ENCODE peak calls at places on chromosomes 16 and 17, in seven cellular contexts. One of them, this sample, is unnamed.

GRCh38 chr17:78933959-78934568 is 8.9 kb upstream of the TIMP2 start:
- DNase-seq in mesendoderm: peak
- DNase-seq in neuronal stem cell: peak
- DNase-seq in IMR-90: peak
- DNase-seq in H1: peak
- DNase-seq in H9: peak
- DNase-seq in trophoblast cell: peak
- DNase-seq in this sample: peak

GRCh38 chr17:76309461-76309860 is 1.4 kb upstream of the QRICH2 start:
- DNase-seq in mesendoderm: no peak
- DNase-seq in neuronal stem cell: no peak
- DNase-seq in IMR-90: no peak
- DNase-seq in H1: no peak
- DNase-seq in H9: no peak
- DNase-seq in trophoblast cell: no peak
- DNase-seq in this sample: no peak

GRCh38 chr17:12719948-12720347 is 54.3 kb downstream of the MYOCD start:
- DNase-seq in mesendoderm: no peak
- DNase-seq in neuronal stem cell: no peak
- DNase-seq in IMR-90: no peak
- DNase-seq in H1: no peak
- DNase-seq in H9: peak
- DNase-seq in trophoblast cell: no peak
- DNase-seq in this sample: no peak

GRCh38 chr16:78478267-78478821 is 378.9 kb downstream of the WWOX start:
- DNase-seq in mesendoderm: peak
- DNase-seq in neuronal stem cell: no peak
- DNase-seq in IMR-90: no peak
- DNase-seq in H1: peak
- DNase-seq in H9: peak
- DNase-seq in trophoblast cell: no peak
- DNase-seq in this sample: peak

GRCh38 chr16:67917852-67918236 is 13.8 kb downstream of the CTRL start:
- DNase-seq in mesendoderm: peak
- DNase-seq in neuronal stem cell: no peak
- DNase-seq in IMR-90: peak
- DNase-seq in H1: no peak
- DNase-seq in H9: no peak
- DNase-seq in trophoblast cell: peak
- DNase-seq in this sample: peak

GRCh38 chr16:10776280-10776679 is 32.6 kb downstream of the NUBP1 start:
- DNase-seq in mesendoderm: no peak
- DNase-seq in neuronal stem cell: no peak
- DNase-seq in IMR-90: no peak
- DNase-seq in H1: no peak
- DNase-seq in H9: no peak
- DNase-seq in trophoblast cell: no peak
- DNase-seq in this sample: no peak

GRCh38 chr16:3578610-3579551 is 1.7 kb upstream of the NLRC3 start:
- DNase-seq in mesendoderm: peak
- DNase-seq in neuronal stem cell: peak
- DNase-seq in IMR-90: no peak
- DNase-seq in H1: peak
- DNase-seq in H9: no peak
- DNase-seq in trophoblast cell: no peak
- DNase-seq in this sample: no peak

GRCh38 chr17:7956208-7956965 is 24.4 kb downstream of the CNTROB start:
- DNase-seq in mesendoderm: peak
- DNase-seq in neuronal stem cell: no peak
- DNase-seq in IMR-90: peak
- DNase-seq in H1: no peak
- DNase-seq in H9: no peak
- DNase-seq in trophoblast cell: no peak
- DNase-seq in this sample: peak

GRCh38 chr17:74241434-74241833 is 28.1 kb downstream of the TTYH2 start:
- DNase-seq in mesendoderm: no peak
- DNase-seq in neuronal stem cell: no peak
- DNase-seq in IMR-90: no peak
- DNase-seq in H1: no peak
- DNase-seq in H9: no peak
- DNase-seq in trophoblast cell: no peak
- DNase-seq in this sample: no peak

GRCh38 chr17:77887110-77887463 is 71.4 kb upstream of the TNRC6C start:
- DNase-seq in mesendoderm: no peak
- DNase-seq in neuronal stem cell: no peak
- DNase-seq in IMR-90: no peak
- DNase-seq in H1: no peak
- DNase-seq in H9: no peak
- DNase-seq in trophoblast cell: no peak
- DNase-seq in this sample: no peak
- H3K9ac ChIP-seq in mesendoderm: no peak
- H3K9ac ChIP-seq in neuronal stem cell: no peak
- H3K9ac ChIP-seq in IMR-90: no peak
- H3K9ac ChIP-seq in H1: no peak
- H3K9ac ChIP-seq in H9: no peak
- H3K9ac ChIP-seq in trophoblast cell: no peak
- H3K9ac ChIP-seq in this sample: peak

GRCh38 chr16:85864965-85865364 is 34.0 kb upstream of the IRF8 start:
- DNase-seq in mesendoderm: no peak
- DNase-seq in neuronal stem cell: no peak
- DNase-seq in IMR-90: no peak
- DNase-seq in H1: no peak
- DNase-seq in H9: no peak
- DNase-seq in trophoblast cell: no peak
- DNase-seq in this sample: no peak

GRCh38 chr16:85861095-85861825 is 37.7 kb upstream of the IRF8 start:
- DNase-seq in mesendoderm: no peak
- DNase-seq in neuronal stem cell: no peak
- DNase-seq in IMR-90: no peak
- DNase-seq in H1: no peak
- DNase-seq in H9: no peak
- DNase-seq in trophoblast cell: peak
- DNase-seq in this sample: no peak

GRCh38 chr16:85862476-85863383 is 36.2 kb upstream of the IRF8 start:
- DNase-seq in mesendoderm: no peak
- DNase-seq in neuronal stem cell: no peak
- DNase-seq in IMR-90: no peak
- DNase-seq in H1: no peak
- DNase-seq in H9: no peak
- DNase-seq in trophoblast cell: no peak
- DNase-seq in this sample: no peak

GRCh38 chr16:85860413-85861094 is 38.4 kb upstream of the IRF8 start:
- DNase-seq in mesendoderm: no peak
- DNase-seq in neuronal stem cell: no peak
- DNase-seq in IMR-90: no peak
- DNase-seq in H1: no peak
- DNase-seq in H9: no peak
- DNase-seq in trophoblast cell: no peak
- DNase-seq in this sample: no peak

GRCh38 chr16:85863384-85863774 is 35.6 kb upstream of the IRF8 start:
- DNase-seq in mesendoderm: no peak
- DNase-seq in neuronal stem cell: no peak
- DNase-seq in IMR-90: no peak
- DNase-seq in H1: no peak
- DNase-seq in H9: no peak
- DNase-seq in trophoblast cell: peak
- DNase-seq in this sample: no peak
- H4K8ac ChIP-seq in mesendoderm: no peak
- H4K8ac ChIP-seq in neuronal stem cell: no peak
- H4K8ac ChIP-seq in IMR-90: no peak
- H4K8ac ChIP-seq in H1: no peak
- H4K8ac ChIP-seq in H9: no peak
- H4K8ac ChIP-seq in trophoblast cell: no peak
- H4K8ac ChIP-seq in this sample: no peak

GRCh38 chr16:54952195-54952594 is 21.5 kb downstream of the IRX5 start:
- DNase-seq in mesendoderm: no peak
- DNase-seq in neuronal stem cell: no peak
- DNase-seq in IMR-90: no peak
- DNase-seq in H1: no peak
- DNase-seq in H9: no peak
- DNase-seq in trophoblast cell: no peak
- DNase-seq in this sample: no peak
- H3K23ac ChIP-seq in mesendoderm: no peak
- H3K23ac ChIP-seq in neuronal stem cell: no peak
- H3K23ac ChIP-seq in IMR-90: no peak
- H3K23ac ChIP-seq in H1: no peak
- H3K23ac ChIP-seq in H9: no peak
- H3K23ac ChIP-seq in trophoblast cell: no peak
- H3K23ac ChIP-seq in this sample: no peak

DNA sequence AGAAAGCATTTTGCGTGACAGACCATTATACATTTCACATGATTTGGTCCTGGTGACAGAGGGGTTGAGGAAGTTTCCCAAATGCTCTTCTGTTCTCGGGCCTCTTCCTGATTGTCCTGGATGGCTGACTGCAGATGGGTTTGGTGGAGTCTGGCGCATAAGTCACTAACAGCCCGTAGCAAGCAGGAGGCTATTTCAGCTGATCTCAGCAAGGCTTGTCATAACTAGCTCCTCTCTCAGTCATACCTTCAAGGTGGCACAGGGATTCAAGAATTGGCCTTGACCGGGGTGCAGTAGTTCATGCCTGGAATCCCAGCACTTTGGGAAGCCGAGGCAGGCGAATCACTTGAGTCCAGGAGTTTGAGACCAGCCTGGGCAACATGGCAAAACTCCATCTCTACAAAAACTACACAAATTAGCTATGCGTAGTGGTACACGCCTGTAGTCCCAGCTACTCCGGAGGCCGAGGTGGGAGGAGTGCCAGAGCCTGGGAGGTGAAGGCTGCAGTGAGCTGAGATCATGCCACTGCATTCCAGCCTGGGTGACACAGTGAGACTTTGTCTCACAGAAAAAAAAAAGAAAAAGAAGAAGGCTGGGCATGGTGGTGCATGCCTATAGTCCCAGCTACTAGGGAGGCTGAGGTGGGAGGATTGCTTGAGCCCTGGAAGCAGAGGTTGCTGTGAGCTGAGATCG is 68.9 kb upstream of the HAS3 start:
- DNase-seq in mesendoderm: no peak
- DNase-seq in neuronal stem cell: no peak
- DNase-seq in IMR-90: no peak
- DNase-seq in H1: no peak
- DNase-seq in H9: no peak
- DNase-seq in trophoblast cell: no peak
- DNase-seq in this sample: no peak
- H3K9ac ChIP-seq in mesendoderm: no peak
- H3K9ac ChIP-seq in neuronal stem cell: no peak
- H3K9ac ChIP-seq in IMR-90: no peak
- H3K9ac ChIP-seq in H1: no peak
- H3K9ac ChIP-seq in H9: no peak
- H3K9ac ChIP-seq in trophoblast cell: no peak
- H3K9ac ChIP-seq in this sample: no peak

DNA sequence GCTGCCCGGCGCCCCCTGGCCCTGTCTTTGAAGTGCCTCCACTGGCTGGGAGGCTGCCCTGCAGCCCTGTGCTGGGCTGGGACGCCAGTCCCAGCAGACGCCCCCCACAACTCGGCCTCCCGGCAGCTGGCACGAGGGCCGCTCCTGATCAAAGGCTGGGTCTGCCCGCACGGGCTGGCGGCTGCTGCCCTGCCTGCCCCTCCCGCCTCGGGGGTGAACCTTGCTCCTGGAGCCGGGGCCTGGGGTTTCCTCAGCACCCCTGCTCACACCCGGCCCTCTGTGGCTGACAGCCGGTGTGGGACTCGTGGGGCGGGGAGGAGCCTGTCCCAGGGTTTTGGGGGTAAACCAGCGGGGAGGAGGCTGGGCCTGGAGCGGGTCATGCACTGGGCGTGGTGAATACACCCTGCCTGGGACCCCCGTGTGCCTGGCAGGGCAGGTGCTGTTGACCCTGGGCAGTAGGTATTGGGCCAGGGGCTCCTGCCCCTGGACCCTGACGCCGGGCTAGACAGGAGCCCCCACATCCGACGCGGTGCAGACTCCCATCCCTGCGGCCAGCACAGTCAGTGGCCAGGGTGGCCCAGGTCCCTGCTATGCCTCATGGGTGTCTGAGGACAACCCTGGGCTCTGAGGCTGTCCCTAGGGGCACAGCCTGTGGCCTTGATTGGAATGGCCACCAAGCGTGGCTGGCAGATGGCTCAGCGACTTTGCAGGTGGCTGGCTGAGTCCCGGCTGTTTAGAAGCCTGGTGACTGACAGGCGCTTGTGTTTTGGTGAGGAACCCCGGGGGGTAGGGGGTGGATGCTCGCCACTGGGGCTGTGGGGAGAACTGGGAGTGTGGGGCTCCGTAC is 21.7 kb downstream of the CENPX start:
- DNase-seq in mesendoderm: no peak
- DNase-seq in neuronal stem cell: no peak
- DNase-seq in IMR-90: no peak
- DNase-seq in H1: peak
- DNase-seq in H9: no peak
- DNase-seq in trophoblast cell: peak
- DNase-seq in this sample: no peak
- H4K8ac ChIP-seq in mesendoderm: no peak
- H4K8ac ChIP-seq in neuronal stem cell: no peak
- H4K8ac ChIP-seq in IMR-90: no peak
- H4K8ac ChIP-seq in H1: no peak
- H4K8ac ChIP-seq in H9: no peak
- H4K8ac ChIP-seq in trophoblast cell: no peak
- H4K8ac ChIP-seq in this sample: no peak

GRCh38 chr16:23484501-23485256 is 25.6 kb downstream of the GGA2 start:
- DNase-seq in mesendoderm: no peak
- DNase-seq in neuronal stem cell: no peak
- DNase-seq in IMR-90: no peak
- DNase-seq in H1: no peak
- DNase-seq in H9: no peak
- DNase-seq in trophoblast cell: no peak
- DNase-seq in this sample: no peak
- H3K23ac ChIP-seq in mesendoderm: no peak
- H3K23ac ChIP-seq in neuronal stem cell: no peak
- H3K23ac ChIP-seq in IMR-90: no peak
- H3K23ac ChIP-seq in H1: no peak
- H3K23ac ChIP-seq in H9: no peak
- H3K23ac ChIP-seq in trophoblast cell: no peak
- H3K23ac ChIP-seq in this sample: no peak

GRCh38 chr16:73071131-73071940 is 23.4 kb upstream of the ZFHX3 start:
- DNase-seq in mesendoderm: peak
- DNase-seq in neuronal stem cell: peak
- DNase-seq in IMR-90: no peak
- DNase-seq in H1: peak
- DNase-seq in H9: peak
- DNase-seq in trophoblast cell: no peak
- DNase-seq in this sample: peak

GRCh38 chr16:73068546-73069401 is 20.8 kb upstream of the ZFHX3 start:
- DNase-seq in mesendoderm: no peak
- DNase-seq in neuronal stem cell: no peak
- DNase-seq in IMR-90: peak
- DNase-seq in H1: no peak
- DNase-seq in H9: no peak
- DNase-seq in trophoblast cell: peak
- DNase-seq in this sample: peak

GRCh38 chr16:73067671-73068545 is 20.0 kb upstream of the ZFHX3 start:
- DNase-seq in mesendoderm: no peak
- DNase-seq in neuronal stem cell: no peak
- DNase-seq in IMR-90: no peak
- DNase-seq in H1: no peak
- DNase-seq in H9: no peak
- DNase-seq in trophoblast cell: no peak
- DNase-seq in this sample: no peak

GRCh38 chr16:73066927-73067670 is 19.2 kb upstream of the ZFHX3 start:
- DNase-seq in mesendoderm: no peak
- DNase-seq in neuronal stem cell: no peak
- DNase-seq in IMR-90: peak
- DNase-seq in H1: peak
- DNase-seq in H9: no peak
- DNase-seq in trophoblast cell: no peak
- DNase-seq in this sample: peak

GRCh38 chr16:73069581-73070262 is 21.8 kb upstream of the ZFHX3 start:
- DNase-seq in mesendoderm: no peak
- DNase-seq in neuronal stem cell: no peak
- DNase-seq in IMR-90: no peak
- DNase-seq in H1: no peak
- DNase-seq in H9: no peak
- DNase-seq in trophoblast cell: no peak
- DNase-seq in this sample: no peak
- H3K9ac ChIP-seq in mesendoderm: no peak
- H3K9ac ChIP-seq in neuronal stem cell: no peak
- H3K9ac ChIP-seq in IMR-90: no peak
- H3K9ac ChIP-seq in H1: no peak
- H3K9ac ChIP-seq in H9: no peak
- H3K9ac ChIP-seq in trophoblast cell: no peak
- H3K9ac ChIP-seq in this sample: peak